ENCODE peak calls at places on chromosomes 11 and 22, in seven cellular contexts. One of them, this sample, is unnamed.

GRCh38 chr11:120336641-120337132 is 474 bp downstream of the ARHGEF12 start:
- DNase-seq in psoas muscle: peak; percentile 66
- DNase-seq in AG04450: no peak
- DNase-seq in left lung: peak; percentile 87
- DNase-seq in adrenal gland: peak; percentile 75
- DNase-seq in tibial artery: no peak
- DNase-seq in right lobe of liver: no peak
- DNase-seq in this sample: peak; percentile 64

GRCh38 chr11:8095831-8096522 is 15.0 kb downstream of the TUB start:
- DNase-seq in psoas muscle: no peak
- DNase-seq in AG04450: no peak
- DNase-seq in left lung: no peak
- DNase-seq in adrenal gland: peak; percentile 47
- DNase-seq in tibial artery: no peak
- DNase-seq in right lobe of liver: no peak
- DNase-seq in this sample: no peak

GRCh38 chr11:57203359-57203758 is 21.6 kb downstream of the LRRC55 start:
- DNase-seq in psoas muscle: peak; percentile 67
- DNase-seq in AG04450: no peak
- DNase-seq in left lung: no peak
- DNase-seq in adrenal gland: peak; percentile 89
- DNase-seq in tibial artery: peak; percentile 51
- DNase-seq in right lobe of liver: peak; percentile 35
- DNase-seq in this sample: no peak

GRCh38 chr11:59728913-59729312 is 15.3 kb upstream of the OR10V1 start:
- DNase-seq in psoas muscle: no peak
- DNase-seq in AG04450: no peak
- DNase-seq in left lung: peak; percentile 75
- DNase-seq in adrenal gland: no peak
- DNase-seq in tibial artery: no peak
- DNase-seq in right lobe of liver: no peak
- DNase-seq in this sample: no peak

GRCh38 chr11:62680825-62681240 is 2.0 kb upstream of the UBXN1 start:
- DNase-seq in psoas muscle: peak; percentile 51
- DNase-seq in AG04450: peak; percentile 72
- DNase-seq in left lung: no peak
- DNase-seq in adrenal gland: peak; percentile 75
- DNase-seq in tibial artery: peak; percentile 56
- DNase-seq in right lobe of liver: no peak
- DNase-seq in this sample: no peak

GRCh38 chr11:132256621-132257227 is 886.3 kb downstream of the NTM start:
- DNase-seq in psoas muscle: no peak
- DNase-seq in AG04450: no peak
- DNase-seq in left lung: no peak
- DNase-seq in adrenal gland: no peak
- DNase-seq in tibial artery: no peak
- DNase-seq in right lobe of liver: no peak
- DNase-seq in this sample: no peak

GRCh38 chr11:64767344-64768299 is 7.8 kb upstream of the PYGM start:
- DNase-seq in psoas muscle: peak; percentile 74
- DNase-seq in AG04450: no peak
- DNase-seq in left lung: peak; percentile 84
- DNase-seq in adrenal gland: peak; percentile 91
- DNase-seq in tibial artery: peak; percentile 71
- DNase-seq in right lobe of liver: peak; percentile 59
- DNase-seq in this sample: no peak

GRCh38 chr11:20669833-20670684 is 673 bp downstream of the NELL1 start:
- DNase-seq in psoas muscle: no peak
- DNase-seq in AG04450: no peak
- DNase-seq in left lung: peak; percentile 83
- DNase-seq in adrenal gland: no peak
- DNase-seq in tibial artery: no peak
- DNase-seq in right lobe of liver: no peak
- DNase-seq in this sample: peak; percentile 42

GRCh38 chr11:46414466-46414796 is 22.9 kb upstream of the CHRM4 start:
- DNase-seq in psoas muscle: no peak
- DNase-seq in AG04450: no peak
- DNase-seq in left lung: no peak
- DNase-seq in adrenal gland: no peak
- DNase-seq in tibial artery: no peak
- DNase-seq in right lobe of liver: no peak
- DNase-seq in this sample: peak; percentile 27

GRCh38 chr11:7573558-7574296 is 59.9 kb downstream of the PPFIBP2 start:
- DNase-seq in psoas muscle: no peak
- DNase-seq in AG04450: no peak
- DNase-seq in left lung: no peak
- DNase-seq in adrenal gland: no peak
- DNase-seq in tibial artery: no peak
- DNase-seq in right lobe of liver: peak; percentile 49
- DNase-seq in this sample: no peak

GRCh38 chr22:27094633-27095308 is 437.4 kb downstream of the MIAT start:
- DNase-seq in psoas muscle: no peak
- DNase-seq in AG04450: no peak
- DNase-seq in left lung: no peak
- DNase-seq in adrenal gland: no peak
- DNase-seq in tibial artery: no peak
- DNase-seq in right lobe of liver: no peak
- DNase-seq in this sample: no peak

GRCh38 chr11:60345489-60345888 is 18.4 kb downstream of the MS4A6E start:
- DNase-seq in psoas muscle: no peak
- DNase-seq in AG04450: no peak
- DNase-seq in left lung: no peak
- DNase-seq in adrenal gland: peak; percentile 56
- DNase-seq in tibial artery: no peak
- DNase-seq in right lobe of liver: peak; percentile 55
- DNase-seq in this sample: peak; percentile 15

GRCh38 chr22:26656896-26657851 is at the start of gene MIAT:
- DNase-seq in psoas muscle: no peak
- DNase-seq in AG04450: no peak
- DNase-seq in left lung: peak; percentile 90
- DNase-seq in adrenal gland: peak; percentile 72
- DNase-seq in tibial artery: no peak
- DNase-seq in right lobe of liver: peak; percentile 36
- DNase-seq in this sample: peak; percentile 66

GRCh38 chr11:80595011-80595410 is 1154.2 kb upstream of the TENM4 start:
- DNase-seq in psoas muscle: no peak
- DNase-seq in AG04450: no peak
- DNase-seq in left lung: no peak
- DNase-seq in adrenal gland: no peak
- DNase-seq in tibial artery: no peak
- DNase-seq in right lobe of liver: no peak
- DNase-seq in this sample: no peak

GRCh38 chr11:27084407-27084985 is 43.9 kb downstream of the BBOX1 start:
- DNase-seq in psoas muscle: no peak
- DNase-seq in AG04450: no peak
- DNase-seq in left lung: no peak
- DNase-seq in adrenal gland: no peak
- DNase-seq in tibial artery: no peak
- DNase-seq in right lobe of liver: no peak
- DNase-seq in this sample: no peak

GRCh38 chr11:122895591-122895990 is 13.0 kb downstream of the JHY start:
- DNase-seq in psoas muscle: no peak
- DNase-seq in AG04450: no peak
- DNase-seq in left lung: no peak
- DNase-seq in adrenal gland: no peak
- DNase-seq in tibial artery: no peak
- DNase-seq in right lobe of liver: no peak
- DNase-seq in this sample: no peak

GRCh38 chr11:130849215-130849568 is 67.1 kb downstream of the SNX19 start:
- DNase-seq in psoas muscle: no peak
- DNase-seq in AG04450: no peak
- DNase-seq in left lung: no peak
- DNase-seq in adrenal gland: no peak
- DNase-seq in tibial artery: peak; percentile 52
- DNase-seq in right lobe of liver: no peak
- DNase-seq in this sample: no peak

GRCh38 chr11:114308689-114309089 is 12.5 kb downstream of the NNMT start:
- DNase-seq in psoas muscle: no peak
- DNase-seq in AG04450: no peak
- DNase-seq in left lung: no peak
- DNase-seq in adrenal gland: no peak
- DNase-seq in tibial artery: peak; percentile 70
- DNase-seq in right lobe of liver: no peak
- DNase-seq in this sample: no peak

GRCh38 chr11:106236295-106236694 is 158.8 kb downstream of the AASDHPPT start:
- DNase-seq in psoas muscle: no peak
- DNase-seq in AG04450: no peak
- DNase-seq in left lung: no peak
- DNase-seq in adrenal gland: no peak
- DNase-seq in tibial artery: no peak
- DNase-seq in right lobe of liver: no peak
- DNase-seq in this sample: no peak

GRCh38 chr11:117693344-117693743 is 103.7 kb downstream of the DSCAML1 start:
- DNase-seq in psoas muscle: no peak
- DNase-seq in AG04450: no peak
- DNase-seq in left lung: no peak
- DNase-seq in adrenal gland: no peak
- DNase-seq in tibial artery: no peak
- DNase-seq in right lobe of liver: no peak
- DNase-seq in this sample: no peak

GRCh38 chr22:43009444-43009843 is 5.5 kb downstream of the PACSIN2 start:
- DNase-seq in psoas muscle: no peak
- DNase-seq in AG04450: no peak
- DNase-seq in left lung: no peak
- DNase-seq in adrenal gland: no peak
- DNase-seq in tibial artery: no peak
- DNase-seq in right lobe of liver: no peak
- DNase-seq in this sample: no peak

GRCh38 chr11:121207485-121208115 is 85.0 kb upstream of the SC5D start:
- DNase-seq in psoas muscle: no peak
- DNase-seq in AG04450: no peak
- DNase-seq in left lung: no peak
- DNase-seq in adrenal gland: no peak
- DNase-seq in tibial artery: no peak
- DNase-seq in right lobe of liver: no peak
- DNase-seq in this sample: no peak

GRCh38 chr11:10072142-10072541 is 221.9 kb downstream of the SBF2 start:
- DNase-seq in psoas muscle: no peak
- DNase-seq in AG04450: peak; percentile 43
- DNase-seq in left lung: no peak
- DNase-seq in adrenal gland: no peak
- DNase-seq in tibial artery: no peak
- DNase-seq in right lobe of liver: no peak
- DNase-seq in this sample: no peak

GRCh38 chr22:28882878-28883656 is at the start of gene ZNRF3:
- DNase-seq in psoas muscle: peak; percentile 94
- DNase-seq in AG04450: peak; percentile 88
- DNase-seq in left lung: peak; percentile 97
- DNase-seq in adrenal gland: peak; percentile 96
- DNase-seq in tibial artery: peak; percentile 90
- DNase-seq in right lobe of liver: peak; percentile 95
- DNase-seq in this sample: peak; percentile 90

GRCh38 chr22:37052386-37053309 is 1.1 kb downstream of the KCTD17 start:
- DNase-seq in psoas muscle: no peak
- DNase-seq in AG04450: no peak
- DNase-seq in left lung: no peak
- DNase-seq in adrenal gland: no peak
- DNase-seq in tibial artery: no peak
- DNase-seq in right lobe of liver: no peak
- DNase-seq in this sample: no peak
- H3K27ac ChIP-seq in psoas muscle: no peak overlapping the region
- H3K27ac ChIP-seq in AG04450: no peak overlapping the region
- H3K27ac ChIP-seq in left lung: no peak overlapping the region
- H3K27ac ChIP-seq in adrenal gland: no peak overlapping the region
- H3K27ac ChIP-seq in tibial artery: no peak overlapping the region
- H3K27ac ChIP-seq in right lobe of liver: no peak overlapping the region
- H3K27ac ChIP-seq in this sample: peak overlapping the region; percentile 22

GRCh38 chr22:24417901-24418641 is 9.3 kb upstream of the ADORA2A start:
- DNase-seq in psoas muscle: no peak
- DNase-seq in AG04450: no peak
- DNase-seq in left lung: no peak
- DNase-seq in adrenal gland: no peak
- DNase-seq in tibial artery: no peak
- DNase-seq in right lobe of liver: no peak
- DNase-seq in this sample: no peak
- H3K27ac ChIP-seq in psoas muscle: no peak overlapping the region
- H3K27ac ChIP-seq in AG04450: no peak overlapping the region
- H3K27ac ChIP-seq in left lung: no peak overlapping the region
- H3K27ac ChIP-seq in adrenal gland: no peak overlapping the region
- H3K27ac ChIP-seq in tibial artery: no peak overlapping the region
- H3K27ac ChIP-seq in right lobe of liver: no peak overlapping the region
- H3K27ac ChIP-seq in this sample: no peak overlapping the region

GRCh38 chr22:32469799-32470212 is 4.8 kb upstream of the FBXO7 start:
- DNase-seq in psoas muscle: no peak
- DNase-seq in AG04450: peak; percentile 32
- DNase-seq in left lung: no peak
- DNase-seq in adrenal gland: peak; percentile 91
- DNase-seq in tibial artery: no peak
- DNase-seq in right lobe of liver: no peak
- DNase-seq in this sample: no peak
- H3K27ac ChIP-seq in psoas muscle: no peak overlapping the region
- H3K27ac ChIP-seq in AG04450: no peak overlapping the region
- H3K27ac ChIP-seq in left lung: no peak overlapping the region
- H3K27ac ChIP-seq in adrenal gland: no peak overlapping the region
- H3K27ac ChIP-seq in tibial artery: no peak overlapping the region
- H3K27ac ChIP-seq in right lobe of liver: no peak overlapping the region
- H3K27ac ChIP-seq in this sample: peak overlapping the region; percentile 65

DNA sequence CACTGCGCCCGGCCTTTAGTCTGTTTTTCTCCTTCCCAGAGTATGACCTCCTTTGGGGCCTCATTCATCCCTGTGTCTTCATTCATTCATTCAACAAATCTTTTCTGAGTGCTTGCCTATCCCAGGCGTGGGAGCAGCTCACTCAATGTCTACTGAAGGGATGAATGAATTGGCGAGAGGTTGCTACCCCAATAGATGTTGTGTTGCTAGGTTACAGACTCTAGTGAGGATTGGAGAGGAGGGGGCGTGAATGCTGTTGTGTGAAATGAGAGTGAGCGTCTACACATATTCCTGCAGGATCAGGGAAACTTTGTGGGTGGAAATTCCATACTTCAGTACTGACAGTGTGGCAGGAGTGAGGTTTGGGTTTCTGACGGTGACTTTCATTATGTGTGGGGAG is 55.5 kb upstream of the EP300 start:
- DNase-seq in psoas muscle: no peak
- DNase-seq in AG04450: no peak
- DNase-seq in left lung: no peak
- DNase-seq in adrenal gland: no peak
- DNase-seq in tibial artery: no peak
- DNase-seq in right lobe of liver: no peak
- DNase-seq in this sample: no peak
- H3K27ac ChIP-seq in psoas muscle: no peak overlapping the region
- H3K27ac ChIP-seq in AG04450: no peak overlapping the region
- H3K27ac ChIP-seq in left lung: no peak overlapping the region
- H3K27ac ChIP-seq in adrenal gland: no peak overlapping the region
- H3K27ac ChIP-seq in tibial artery: no peak overlapping the region
- H3K27ac ChIP-seq in right lobe of liver: no peak overlapping the region
- H3K27ac ChIP-seq in this sample: no peak overlapping the region

This sample was measured in dorsolateral prefrontal cortex.